ENCODE peak calls at places on chromosomes 4 and X, in seven cellular contexts. One of them, this sample, is unnamed.

GRCh38 chr4:88964450-88964849 is 92.5 kb downstream of the FAM13A start:
- DNase-seq in upper lobe of right lung: no peak
- DNase-seq in cardiac muscle cell: peak; percentile 58
- DNase-seq in small intestine: no peak
- DNase-seq in effector memory CD4-positive, alpha-beta T cell: no peak
- DNase-seq in CD8-positive, alpha-beta T cell: no peak
- DNase-seq in ascending aorta: no peak
- DNase-seq in this sample: no peak

GRCh38 chr4:54433686-54434085 is 204.6 kb downstream of the PDGFRA start:
- DNase-seq in effector memory CD4-positive, alpha-beta T cell: no peak
- DNase-seq in CD8-positive, alpha-beta T cell: no peak
- DNase-seq in upper lobe of right lung: no peak
- DNase-seq in ascending aorta: no peak
- DNase-seq in small intestine: no peak
- DNase-seq in cardiac muscle cell: peak; percentile 58
- DNase-seq in this sample: peak; percentile 15

GRCh38 chr4:105715692-105716278 is 7.2 kb downstream of the GSTCD start:
- DNase-seq in upper lobe of right lung: no peak
- DNase-seq in cardiac muscle cell: peak; percentile 55
- DNase-seq in CD8-positive, alpha-beta T cell: no peak
- DNase-seq in effector memory CD4-positive, alpha-beta T cell: no peak
- DNase-seq in ascending aorta: no peak
- DNase-seq in small intestine: peak; percentile 43
- DNase-seq in this sample: peak; percentile 56

GRCh38 chrX:71911731-71912050 is 1.0 kb downstream of the NHSL2 start:
- DNase-seq in CD8-positive, alpha-beta T cell: no peak
- DNase-seq in upper lobe of right lung: no peak
- DNase-seq in effector memory CD4-positive, alpha-beta T cell: no peak
- DNase-seq in small intestine: no peak
- DNase-seq in ascending aorta: no peak
- DNase-seq in cardiac muscle cell: no peak
- DNase-seq in this sample: peak; percentile 64

GRCh38 chrX:50863471-50863870 is 47.1 kb upstream of the BMP15 start:
- DNase-seq in ascending aorta: no peak
- DNase-seq in small intestine: peak; percentile 25
- DNase-seq in cardiac muscle cell: no peak
- DNase-seq in CD8-positive, alpha-beta T cell: no peak
- DNase-seq in effector memory CD4-positive, alpha-beta T cell: no peak
- DNase-seq in upper lobe of right lung: no peak
- DNase-seq in this sample: no peak

GRCh38 chr4:84914686-84915395 is 51.6 kb downstream of the WDFY3 start:
- DNase-seq in effector memory CD4-positive, alpha-beta T cell: no peak
- DNase-seq in ascending aorta: no peak
- DNase-seq in upper lobe of right lung: no peak
- DNase-seq in small intestine: no peak
- DNase-seq in cardiac muscle cell: peak; percentile 75
- DNase-seq in CD8-positive, alpha-beta T cell: no peak
- DNase-seq in this sample: no peak

GRCh38 chr4:116952530-116953108 is 132.8 kb downstream of the TRAM1L1 start:
- DNase-seq in effector memory CD4-positive, alpha-beta T cell: no peak
- DNase-seq in ascending aorta: no peak
- DNase-seq in cardiac muscle cell: no peak
- DNase-seq in upper lobe of right lung: no peak
- DNase-seq in small intestine: no peak
- DNase-seq in CD8-positive, alpha-beta T cell: no peak
- DNase-seq in this sample: no peak

GRCh38 chr4:98557497-98557896 is 100.9 kb downstream of the TSPAN5 start:
- DNase-seq in small intestine: no peak
- DNase-seq in effector memory CD4-positive, alpha-beta T cell: no peak
- DNase-seq in upper lobe of right lung: no peak
- DNase-seq in CD8-positive, alpha-beta T cell: no peak
- DNase-seq in cardiac muscle cell: peak; percentile 73
- DNase-seq in ascending aorta: no peak
- DNase-seq in this sample: no peak

GRCh38 chr4:15348236-15348635 is 79.6 kb upstream of the C1QTNF7 start:
- DNase-seq in cardiac muscle cell: no peak
- DNase-seq in CD8-positive, alpha-beta T cell: no peak
- DNase-seq in upper lobe of right lung: no peak
- DNase-seq in ascending aorta: no peak
- DNase-seq in effector memory CD4-positive, alpha-beta T cell: no peak
- DNase-seq in small intestine: no peak
- DNase-seq in this sample: no peak

GRCh38 chr4:85603437-85604336 is 128.7 kb downstream of the ARHGAP24 start:
- DNase-seq in small intestine: no peak
- DNase-seq in CD8-positive, alpha-beta T cell: no peak
- DNase-seq in effector memory CD4-positive, alpha-beta T cell: no peak
- DNase-seq in cardiac muscle cell: peak; percentile 88
- DNase-seq in upper lobe of right lung: no peak
- DNase-seq in ascending aorta: no peak
- DNase-seq in this sample: no peak

GRCh38 chr4:1572521-1572920 is 111.6 kb downstream of the FAM53A start:
- DNase-seq in upper lobe of right lung: no peak
- DNase-seq in cardiac muscle cell: no peak
- DNase-seq in ascending aorta: no peak
- DNase-seq in small intestine: no peak
- DNase-seq in effector memory CD4-positive, alpha-beta T cell: no peak
- DNase-seq in CD8-positive, alpha-beta T cell: no peak
- DNase-seq in this sample: no peak

GRCh38 chr4:103773691-103774231 is 54.0 kb upstream of the TACR3 start:
- DNase-seq in effector memory CD4-positive, alpha-beta T cell: no peak
- DNase-seq in small intestine: no peak
- DNase-seq in upper lobe of right lung: no peak
- DNase-seq in ascending aorta: no peak
- DNase-seq in cardiac muscle cell: no peak
- DNase-seq in CD8-positive, alpha-beta T cell: no peak
- DNase-seq in this sample: no peak

GRCh38 chr4:101823864-101824263 is 33.3 kb downstream of the BANK1 start:
- DNase-seq in cardiac muscle cell: no peak
- DNase-seq in CD8-positive, alpha-beta T cell: no peak
- DNase-seq in effector memory CD4-positive, alpha-beta T cell: no peak
- DNase-seq in upper lobe of right lung: no peak
- DNase-seq in ascending aorta: no peak
- DNase-seq in small intestine: no peak
- DNase-seq in this sample: no peak

GRCh38 chr4:77465271-77465670 is 140.3 kb upstream of the CXCL13 start:
- DNase-seq in CD8-positive, alpha-beta T cell: no peak
- DNase-seq in effector memory CD4-positive, alpha-beta T cell: no peak
- DNase-seq in upper lobe of right lung: no peak
- DNase-seq in small intestine: peak; percentile 51
- DNase-seq in cardiac muscle cell: peak; percentile 72
- DNase-seq in ascending aorta: no peak
- DNase-seq in this sample: no peak

GRCh38 chr4:135838889-135839288 is 1637.3 kb upstream of the PABPC4L start:
- DNase-seq in CD8-positive, alpha-beta T cell: no peak
- DNase-seq in cardiac muscle cell: no peak
- DNase-seq in upper lobe of right lung: no peak
- DNase-seq in ascending aorta: no peak
- DNase-seq in effector memory CD4-positive, alpha-beta T cell: no peak
- DNase-seq in small intestine: no peak
- DNase-seq in this sample: no peak

GRCh38 chrX:22922961-22923360 is 76.8 kb upstream of the DDX53 start:
- DNase-seq in ascending aorta: no peak
- DNase-seq in cardiac muscle cell: peak; percentile 92
- DNase-seq in effector memory CD4-positive, alpha-beta T cell: no peak
- DNase-seq in CD8-positive, alpha-beta T cell: no peak
- DNase-seq in upper lobe of right lung: no peak
- DNase-seq in small intestine: no peak
- DNase-seq in this sample: no peak

GRCh38 chr4:20773144-20773997 is 73.1 kb downstream of the PACRGL start:
- DNase-seq in CD8-positive, alpha-beta T cell: no peak
- DNase-seq in upper lobe of right lung: no peak
- DNase-seq in ascending aorta: no peak
- DNase-seq in effector memory CD4-positive, alpha-beta T cell: no peak
- DNase-seq in small intestine: peak; percentile 37
- DNase-seq in cardiac muscle cell: peak; percentile 79
- DNase-seq in this sample: peak; percentile 70

GRCh38 chrX:17067534-17067933 is 121.1 kb downstream of the REPS2 start:
- DNase-seq in small intestine: no peak
- DNase-seq in effector memory CD4-positive, alpha-beta T cell: no peak
- DNase-seq in ascending aorta: no peak
- DNase-seq in CD8-positive, alpha-beta T cell: no peak
- DNase-seq in upper lobe of right lung: no peak
- DNase-seq in cardiac muscle cell: no peak
- DNase-seq in this sample: peak; percentile 16

GRCh38 chr4:73021634-73022033 is 47.9 kb downstream of the COX18 start:
- DNase-seq in cardiac muscle cell: peak; percentile 77
- DNase-seq in CD8-positive, alpha-beta T cell: no peak
- DNase-seq in upper lobe of right lung: no peak
- DNase-seq in small intestine: peak; percentile 6
- DNase-seq in ascending aorta: no peak
- DNase-seq in effector memory CD4-positive, alpha-beta T cell: no peak
- DNase-seq in this sample: peak; percentile 27

GRCh38 chrX:77076896-77077295 is 370.3 kb upstream of the FGF16 start:
- DNase-seq in effector memory CD4-positive, alpha-beta T cell: no peak
- DNase-seq in CD8-positive, alpha-beta T cell: no peak
- DNase-seq in upper lobe of right lung: no peak
- DNase-seq in small intestine: no peak
- DNase-seq in cardiac muscle cell: no peak
- DNase-seq in ascending aorta: no peak
- DNase-seq in this sample: no peak

GRCh38 chr4:145177906-145178538 is 2.4 kb downstream of the OTUD4 start:
- DNase-seq in effector memory CD4-positive, alpha-beta T cell: no peak
- DNase-seq in ascending aorta: no peak
- DNase-seq in upper lobe of right lung: no peak
- DNase-seq in cardiac muscle cell: peak; percentile 34
- DNase-seq in small intestine: peak; percentile 73
- DNase-seq in CD8-positive, alpha-beta T cell: no peak
- DNase-seq in this sample: no peak

GRCh38 chrX:133676344-133677122 is 261.2 kb upstream of the GPC4 start:
- DNase-seq in small intestine: peak; percentile 58
- DNase-seq in upper lobe of right lung: no peak
- DNase-seq in effector memory CD4-positive, alpha-beta T cell: no peak
- DNase-seq in ascending aorta: no peak
- DNase-seq in CD8-positive, alpha-beta T cell: no peak
- DNase-seq in cardiac muscle cell: no peak
- DNase-seq in this sample: no peak

GRCh38 chr4:7160439-7160838 is 31.9 kb upstream of the SORCS2 start:
- DNase-seq in ascending aorta: no peak
- DNase-seq in upper lobe of right lung: peak; percentile 39
- DNase-seq in effector memory CD4-positive, alpha-beta T cell: no peak
- DNase-seq in small intestine: no peak
- DNase-seq in cardiac muscle cell: no peak
- DNase-seq in CD8-positive, alpha-beta T cell: no peak
- DNase-seq in this sample: no peak

GRCh38 chr4:30380404-30380998 is 339.7 kb upstream of the PCDH7 start:
- DNase-seq in effector memory CD4-positive, alpha-beta T cell: no peak
- DNase-seq in cardiac muscle cell: peak; percentile 81
- DNase-seq in ascending aorta: no peak
- DNase-seq in upper lobe of right lung: no peak
- DNase-seq in CD8-positive, alpha-beta T cell: no peak
- DNase-seq in small intestine: peak; percentile 6
- DNase-seq in this sample: peak; percentile 75

GRCh38 chrX:53018627-53019026 is 30.0 kb upstream of the GPR173 start:
- DNase-seq in cardiac muscle cell: no peak
- DNase-seq in upper lobe of right lung: no peak
- DNase-seq in small intestine: no peak
- DNase-seq in CD8-positive, alpha-beta T cell: no peak
- DNase-seq in ascending aorta: no peak
- DNase-seq in effector memory CD4-positive, alpha-beta T cell: no peak
- DNase-seq in this sample: no peak

GRCh38 chr4:138542191-138542771 is 300.1 kb upstream of the SLC7A11 start:
- DNase-seq in ascending aorta: no peak
- DNase-seq in CD8-positive, alpha-beta T cell: no peak
- DNase-seq in cardiac muscle cell: no peak
- DNase-seq in small intestine: no peak
- DNase-seq in upper lobe of right lung: no peak
- DNase-seq in effector memory CD4-positive, alpha-beta T cell: no peak
- DNase-seq in this sample: no peak
- H3K9me3 ChIP-seq in ascending aorta: no peaks in the 10 kb centered on the region
- H3K9me3 ChIP-seq in CD8-positive, alpha-beta T cell: no peaks in the 10 kb centered on the region
- H3K9me3 ChIP-seq in cardiac muscle cell: no peaks in the 10 kb centered on the region
- H3K9me3 ChIP-seq in small intestine: no peaks in the 10 kb centered on the region
- H3K9me3 ChIP-seq in upper lobe of right lung: no peaks in the 10 kb centered on the region
- H3K9me3 ChIP-seq in effector memory CD4-positive, alpha-beta T cell: no peaks in the 10 kb centered on the region
- H3K9me3 ChIP-seq in this sample: no peaks in the 10 kb centered on the region

DNA sequence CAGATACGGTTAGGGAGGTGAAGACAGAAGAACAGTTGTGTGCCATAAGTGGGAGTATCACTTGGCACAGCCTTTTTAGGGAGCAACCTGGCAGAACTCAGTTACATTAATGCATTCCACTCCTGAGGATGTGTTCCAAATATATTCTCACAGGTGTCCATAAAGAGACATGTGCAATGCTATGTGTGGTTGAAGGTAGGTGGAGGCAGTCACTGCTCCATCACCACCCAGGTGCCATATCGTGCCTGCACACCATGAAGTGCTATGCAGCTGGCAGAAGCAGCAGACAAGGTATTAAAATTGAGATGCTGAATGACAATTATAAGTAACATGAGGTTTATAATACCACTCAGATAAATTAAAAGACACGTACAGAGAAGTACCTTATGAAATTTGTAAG is 248.0 kb upstream of the SFRP2 start:
- DNase-seq in ascending aorta: no peak
- DNase-seq in CD8-positive, alpha-beta T cell: no peak
- DNase-seq in cardiac muscle cell: no peak
- DNase-seq in small intestine: no peak
- DNase-seq in upper lobe of right lung: no peak
- DNase-seq in effector memory CD4-positive, alpha-beta T cell: no peak
- DNase-seq in this sample: no peak
- H3K4me1 ChIP-seq in ascending aorta: no peaks in the 10 kb centered on the region
- H3K4me1 ChIP-seq in CD8-positive, alpha-beta T cell: no peaks in the 10 kb centered on the region
- H3K4me1 ChIP-seq in cardiac muscle cell: no peaks in the 10 kb centered on the region
- H3K4me1 ChIP-seq in small intestine: no peaks in the 10 kb centered on the region
- H3K4me1 ChIP-seq in upper lobe of right lung: no peaks in the 10 kb centered on the region
- H3K4me1 ChIP-seq in effector memory CD4-positive, alpha-beta T cell: no peaks in the 10 kb centered on the region
- H3K4me1 ChIP-seq in this sample: no peaks in the 10 kb centered on the region

GRCh38 chrX:2187352-2188115 is 313.2 kb downstream of the DHRSX start:
- DNase-seq in cardiac muscle cell: no peak
- DNase-seq in ascending aorta: no peak
- DNase-seq in upper lobe of right lung: no peak
- DNase-seq in small intestine: no peak
- DNase-seq in effector memory CD4-positive, alpha-beta T cell: no peak
- DNase-seq in CD8-positive, alpha-beta T cell: no peak
- DNase-seq in this sample: no peak
- H3K9me3 ChIP-seq in cardiac muscle cell: peaks cover 3% of the 10 kb centered on the region
- H3K9me3 ChIP-seq in ascending aorta: peaks cover 28% of the 10 kb centered on the region
- H3K9me3 ChIP-seq in upper lobe of right lung: no peaks in the 10 kb centered on the region
- H3K9me3 ChIP-seq in small intestine: no peaks in the 10 kb centered on the region
- H3K9me3 ChIP-seq in effector memory CD4-positive, alpha-beta T cell: no peaks in the 10 kb centered on the region
- H3K9me3 ChIP-seq in CD8-positive, alpha-beta T cell: no peaks in the 10 kb centered on the region
- H3K9me3 ChIP-seq in this sample: no peaks in the 10 kb centered on the region

GRCh38 chr4:123346944-123347343 is 49.7 kb upstream of the SPRY1 start:
- DNase-seq in cardiac muscle cell: no peak
- DNase-seq in CD8-positive, alpha-beta T cell: no peak
- DNase-seq in upper lobe of right lung: no peak
- DNase-seq in small intestine: no peak
- DNase-seq in ascending aorta: no peak
- DNase-seq in effector memory CD4-positive, alpha-beta T cell: no peak
- DNase-seq in this sample: no peak

GRCh38 chr4:123343400-123344060 is 53.1 kb upstream of the SPRY1 start:
- DNase-seq in cardiac muscle cell: peak; percentile 34
- DNase-seq in upper lobe of right lung: no peak
- DNase-seq in ascending aorta: no peak
- DNase-seq in small intestine: no peak
- DNase-seq in effector memory CD4-positive, alpha-beta T cell: no peak
- DNase-seq in CD8-positive, alpha-beta T cell: no peak
- DNase-seq in this sample: no peak

GRCh38 chr4:123345132-123345923 is 51.3 kb upstream of the SPRY1 start:
- DNase-seq in cardiac muscle cell: no peak
- DNase-seq in small intestine: no peak
- DNase-seq in effector memory CD4-positive, alpha-beta T cell: no peak
- DNase-seq in upper lobe of right lung: no peak
- DNase-seq in CD8-positive, alpha-beta T cell: no peak
- DNase-seq in ascending aorta: no peak
- DNase-seq in this sample: no peak

GRCh38 chr4:123345924-123346300 is 50.7 kb upstream of the SPRY1 start:
- DNase-seq in upper lobe of right lung: no peak
- DNase-seq in cardiac muscle cell: no peak
- DNase-seq in CD8-positive, alpha-beta T cell: no peak
- DNase-seq in effector memory CD4-positive, alpha-beta T cell: no peak
- DNase-seq in ascending aorta: no peak
- DNase-seq in small intestine: no peak
- DNase-seq in this sample: no peak

GRCh38 chr4:123346330-123346940 is 50.2 kb upstream of the SPRY1 start:
- DNase-seq in cardiac muscle cell: no peak
- DNase-seq in upper lobe of right lung: no peak
- DNase-seq in small intestine: no peak
- DNase-seq in ascending aorta: no peak
- DNase-seq in CD8-positive, alpha-beta T cell: no peak
- DNase-seq in effector memory CD4-positive, alpha-beta T cell: no peak
- DNase-seq in this sample: no peak
- H3K4me1 ChIP-seq in cardiac muscle cell: peaks cover 5% of the 10 kb centered on the region
- H3K4me1 ChIP-seq in upper lobe of right lung: no peaks in the 10 kb centered on the region
- H3K4me1 ChIP-seq in small intestine: no peaks in the 10 kb centered on the region
- H3K4me1 ChIP-seq in ascending aorta: no peaks in the 10 kb centered on the region
- H3K4me1 ChIP-seq in CD8-positive, alpha-beta T cell: no peaks in the 10 kb centered on the region
- H3K4me1 ChIP-seq in effector memory CD4-positive, alpha-beta T cell: no peaks in the 10 kb centered on the region
- H3K4me1 ChIP-seq in this sample: no peaks in the 10 kb centered on the region

This sample was measured in HAP-1.